ENCODE peak calls at places on chromosomes 6 and 20, in nine cellular contexts. P, X, O, Z, S, C, W, E and N are unnamed samples.

GRCh38 chr20:54475334-54476287 is at the start of gene DOK5:
- DNase-seq in O (no peak), P (no peak), X (peak; percentile 30), E (no peak), Z (no peak), C (peak; percentile 50), W (no peak), S (peak; percentile 14), N (peak; percentile 8)

GRCh38 chr6:156427345-156427744 is 349.8 kb upstream of the ARID1B start:
- DNase-seq in X (no peak), O (peak; percentile 73), E (peak; percentile 91), Z (no peak), S (peak; percentile 73), P (peak; percentile 32), C (peak; percentile 73), W (no peak), N (no peak)

GRCh38 chr6:110435052-110435602 is 19.8 kb upstream of the DDO start:
- DNase-seq in E (no peak), Z (no peak), X (no peak), P (no peak), C (no peak), O (no peak), S (no peak), W (no peak), N (no peak)

GRCh38 chr6:1611572-1612385 is 2.1 kb downstream of the FOXC1 start:
- DNase-seq in P (no peak), O (no peak), E (no peak), W (no peak), Z (no peak), C (no peak), S (no peak), X (no peak), N (no peak)

GRCh38 chr6:131061771-131062160 is 1.3 kb downstream of the EPB41L2 start:
- DNase-seq in O (no peak), Z (no peak), E (no peak), X (no peak), P (no peak), C (no peak), S (no peak), W (no peak), N (no peak)

GRCh38 chr6:151015320-151015719 is 149.8 kb downstream of the MTHFD1L start:
- DNase-seq in S (no peak), P (no peak), Z (no peak), W (no peak), O (no peak), E (no peak), X (no peak), C (no peak), N (no peak)

GRCh38 chr20:10565922-10566897 is 107.6 kb downstream of the JAG1 start:
- DNase-seq in S (no peak), X (no peak), C (no peak), Z (no peak), O (no peak), E (no peak), W (no peak), P (no peak), N (no peak)

GRCh38 chr6:127051571-127052260 is 66.8 kb upstream of the RSPO3 start:
- DNase-seq in P (peak; percentile 73), S (peak; percentile 76), C (no peak), O (no peak), X (no peak), W (no peak), E (peak; percentile 53), Z (no peak), N (no peak)

GRCh38 chr6:109406196-109406595 is 23.9 kb upstream of the CD164 start:
- DNase-seq in O (no peak), Z (no peak), P (peak; percentile 65), X (no peak), W (no peak), S (peak; percentile 78), C (no peak), E (no peak), N (no peak)

GRCh38 chr20:675453-676314 is at the start of gene SCRT2:
- DNase-seq in X (peak; percentile 89), Z (peak; percentile 76), P (peak; percentile 10), E (no peak), O (peak; percentile 13), C (peak; percentile 66), W (peak; percentile 90), S (peak; percentile 66), N (peak; percentile 27)

GRCh38 chr6:81890846-81891245 is 138.4 kb upstream of the TENT5A start:
- DNase-seq in E (peak; percentile 79), X (no peak), P (peak; percentile 89), S (peak; percentile 89), O (no peak), C (no peak), W (no peak), Z (no peak), N (peak; percentile 23)

GRCh38 chr6:111625511-111626331 is 20.0 kb upstream of the TRAF3IP2 start:
- DNase-seq in P (no peak), S (no peak), Z (no peak), O (no peak), X (no peak), E (no peak), W (peak; percentile 41), C (peak; percentile 56), N (no peak)

GRCh38 chr6:168634928-168635327 is 193.9 kb downstream of the SMOC2 start:
- DNase-seq in W (no peak), O (no peak), X (no peak), C (no peak), S (no peak), Z (no peak), P (no peak), E (no peak), N (no peak)

GRCh38 chr6:146260886-146261285 is 232.0 kb downstream of the GRM1 start:
- DNase-seq in E (no peak), X (no peak), S (no peak), W (no peak), O (no peak), Z (no peak), C (no peak), P (no peak), N (no peak)

GRCh38 chr6:11810854-11811643 is 32.4 kb upstream of the ADTRP start:
- DNase-seq in C (no peak), P (no peak), Z (no peak), E (no peak), S (no peak), X (no peak), O (no peak), W (no peak), N (no peak)

GRCh38 chr6:42564496-42564890 is 664 bp downstream of the UBR2 start:
- DNase-seq in S (no peak), W (no peak), O (no peak), Z (no peak), E (no peak), P (no peak), C (no peak), X (no peak), N (no peak)

GRCh38 chr20:42483694-42484303 is 705.9 kb downstream of the PTPRT start:
- DNase-seq in E (no peak), S (no peak), C (no peak), X (no peak), W (no peak), Z (no peak), O (no peak), P (no peak), N (no peak)

GRCh38 chr20:3914446-3914845 is 25.3 kb downstream of the PANK2 start:
- DNase-seq in Z (no peak), P (no peak), E (no peak), S (no peak), C (no peak), X (no peak), W (no peak), O (no peak), N (no peak)

GRCh38 chr6:125300992-125301434 is 754 bp downstream of the HDDC2 start:
- DNase-seq in S (no peak), X (no peak), W (no peak), Z (no peak), O (no peak), P (no peak), E (no peak), C (peak; percentile 36), N (no peak)

GRCh38 chr6:43911625-43912577 is 141.9 kb downstream of the VEGFA start:
- DNase-seq in S (no peak), X (no peak), O (no peak), P (no peak), W (no peak), Z (no peak), E (no peak), C (no peak), N (no peak)

GRCh38 chr6:15462717-15463525 is 199.9 kb downstream of the DTNBP1 start:
- DNase-seq in C (no peak), X (no peak), O (no peak), S (peak; percentile 39), Z (no peak), E (peak; percentile 58), P (peak; percentile 31), W (no peak), N (peak; percentile 80)

GRCh38 chr6:63611560-63611959 is 24.0 kb upstream of the PHF3 start:
- DNase-seq in Z (no peak), X (no peak), S (no peak), P (no peak), C (no peak), O (no peak), E (no peak), W (no peak), N (no peak)
- TF ChIP-seq CTCF in Z (no peak), X (no peak), S (no peak), P (no peak), C (no peak), O (no peak), E (no peak), W (no peak), N (no peak)

GRCh38 chr6:55293116-55293515 is 34.2 kb upstream of the GFRAL start:
- DNase-seq in O (no peak), E (no peak), Z (no peak), W (no peak), X (no peak), S (no peak), P (no peak), C (no peak), N (no peak)
- TF ChIP-seq CTCF in O (peak; percentile 47), E (peak; percentile 36), Z (no peak), W (peak; percentile 22), X (no peak), S (peak; percentile 31), P (peak; percentile 37), C (no peak), N (peak; percentile 25)

GRCh38 chr20:61724376-61724775 is 341.3 kb downstream of the TAF4 start:
- DNase-seq in W (no peak), C (no peak), E (no peak), P (no peak), X (no peak), O (no peak), S (no peak), Z (no peak), N (no peak)
- TF ChIP-seq CTCF in W (peak; percentile 12), C (no peak), E (peak; percentile 3), P (peak; percentile 35), X (no peak), O (peak; percentile 45), S (peak; percentile 29), Z (no peak), N (peak; percentile 25)

GRCh38 chr6:91781946-91782345 is 1195.1 kb upstream of the MAP3K7 start:
- DNase-seq in C (no peak), W (no peak), O (no peak), S (no peak), E (no peak), Z (no peak), P (no peak), X (no peak), N (no peak)
- TF ChIP-seq CTCF in C (no peak), W (no peak), O (no peak), S (no peak), E (no peak), Z (no peak), P (no peak), X (no peak), N (no peak)